ENCODE peak calls at places on chromosomes 4 and X, in four cellular contexts. One of them, this sample, is unnamed.

GRCh38 chr4:78592104-78592783 is 40.7 kb downstream of the ANXA3 start:
- DNase-seq in WTC11: peak
- DNase-seq in progenitor cell of endocrine pancreas: no peak
- DNase-seq in left lung: no peak
- DNase-seq in this sample: no peak

GRCh38 chrX:152028611-152029010 is 54.1 kb upstream of the GABRE start:
- DNase-seq in WTC11: no peak
- DNase-seq in progenitor cell of endocrine pancreas: no peak
- DNase-seq in left lung: no peak
- DNase-seq in this sample: no peak

GRCh38 chr4:25454491-25454890 is 77.4 kb downstream of the ANAPC4 start:
- DNase-seq in WTC11: no peak
- DNase-seq in progenitor cell of endocrine pancreas: no peak
- DNase-seq in left lung: no peak
- DNase-seq in this sample: no peak

GRCh38 chr4:1723131-1723801 is 1.9 kb downstream of the TACC3 start:
- DNase-seq in WTC11: no peak
- DNase-seq in progenitor cell of endocrine pancreas: no peak
- DNase-seq in left lung: no peak
- DNase-seq in this sample: no peak

GRCh38 chr4:3820806-3821579 is 54.8 kb downstream of the ADRA2C start:
- DNase-seq in WTC11: no peak
- DNase-seq in progenitor cell of endocrine pancreas: no peak
- DNase-seq in left lung: no peak
- DNase-seq in this sample: no peak

GRCh38 chr4:27016551-27016950 is 155.9 kb downstream of the STIM2 start:
- DNase-seq in WTC11: no peak
- DNase-seq in progenitor cell of endocrine pancreas: no peak
- DNase-seq in left lung: no peak
- DNase-seq in this sample: no peak

GRCh38 chrX:105331244-105331643 is 110.8 kb upstream of the TEX13A start:
- DNase-seq in WTC11: no peak
- DNase-seq in progenitor cell of endocrine pancreas: no peak
- DNase-seq in left lung: no peak
- DNase-seq in this sample: no peak

GRCh38 chr4:107710493-107711459 is 9.3 kb downstream of the PAPSS1 start:
- DNase-seq in WTC11: no peak
- DNase-seq in progenitor cell of endocrine pancreas: no peak
- DNase-seq in left lung: no peak
- DNase-seq in this sample: no peak

GRCh38 chr4:134320048-134320447 is 118.5 kb upstream of the PABPC4L start:
- DNase-seq in WTC11: no peak
- DNase-seq in progenitor cell of endocrine pancreas: no peak
- DNase-seq in left lung: no peak
- DNase-seq in this sample: no peak

GRCh38 chrX:123626962-123627361 is 105.9 kb downstream of the THOC2 start:
- DNase-seq in WTC11: no peak
- DNase-seq in progenitor cell of endocrine pancreas: no peak
- DNase-seq in left lung: no peak
- DNase-seq in this sample: no peak

GRCh38 chrX:71930298-71930697 is 19.7 kb downstream of the NHSL2 start:
- DNase-seq in WTC11: no peak
- DNase-seq in progenitor cell of endocrine pancreas: no peak
- DNase-seq in left lung: no peak
- DNase-seq in this sample: no peak

GRCh38 chrX:9789555-9789954 is 3.3 kb downstream of the SHROOM2 start:
- DNase-seq in WTC11: peak
- DNase-seq in progenitor cell of endocrine pancreas: no peak
- DNase-seq in left lung: no peak
- DNase-seq in this sample: no peak

GRCh38 chrX:152806035-152806434 is 24.5 kb downstream of the CETN2 start:
- DNase-seq in WTC11: no peak
- DNase-seq in progenitor cell of endocrine pancreas: no peak
- DNase-seq in left lung: no peak
- DNase-seq in this sample: no peak

GRCh38 chr4:23779839-23780238 is 110.0 kb downstream of the PPARGC1A start:
- DNase-seq in WTC11: no peak
- DNase-seq in progenitor cell of endocrine pancreas: no peak
- DNase-seq in left lung: no peak
- DNase-seq in this sample: no peak

GRCh38 chr4:109574443-109574850 is 14.4 kb downstream of the MCUB start:
- DNase-seq in WTC11: no peak
- DNase-seq in progenitor cell of endocrine pancreas: no peak
- DNase-seq in left lung: no peak
- DNase-seq in this sample: no peak

GRCh38 chr4:78291277-78291676 is 234.2 kb downstream of the FRAS1 start:
- DNase-seq in WTC11: no peak
- DNase-seq in progenitor cell of endocrine pancreas: no peak
- DNase-seq in left lung: no peak
- DNase-seq in this sample: no peak

GRCh38 chr4:26791346-26791745 is 69.3 kb upstream of the STIM2 start:
- DNase-seq in WTC11: no peak
- DNase-seq in progenitor cell of endocrine pancreas: no peak
- DNase-seq in left lung: no peak
- DNase-seq in this sample: no peak

GRCh38 chr4:53361451-53361850 is 4.4 kb downstream of the SCFD2 start:
- DNase-seq in WTC11: no peak
- DNase-seq in progenitor cell of endocrine pancreas: no peak
- DNase-seq in left lung: no peak
- DNase-seq in this sample: no peak

GRCh38 chrX:103211012-103211715 is 3.7 kb upstream of the BEX4 start:
- DNase-seq in WTC11: peak
- DNase-seq in progenitor cell of endocrine pancreas: no peak
- DNase-seq in left lung: no peak
- DNase-seq in this sample: no peak

GRCh38 chr4:138310991-138311390 is 68.8 kb upstream of the SLC7A11 start:
- DNase-seq in WTC11: no peak
- DNase-seq in progenitor cell of endocrine pancreas: no peak
- DNase-seq in left lung: no peak
- DNase-seq in this sample: no peak

GRCh38 chrX:136204571-136204970 is 46.6 kb downstream of the MAP7D3 start:
- DNase-seq in WTC11: no peak
- DNase-seq in progenitor cell of endocrine pancreas: no peak
- DNase-seq in left lung: peak
- DNase-seq in this sample: no peak

GRCh38 chr4:76035799-76036389 is at the start of gene CXCL11:
- DNase-seq in WTC11: no peak
- DNase-seq in progenitor cell of endocrine pancreas: no peak
- DNase-seq in left lung: no peak
- DNase-seq in this sample: no peak

GRCh38 chrX:150088042-150088441 is 149.8 kb upstream of the EOLA2 start:
- DNase-seq in WTC11: no peak
- DNase-seq in progenitor cell of endocrine pancreas: no peak
- DNase-seq in left lung: no peak
- DNase-seq in this sample: peak

GRCh38 chrX:150587585-150588503 is 19.4 kb downstream of the MTM1 start:
- DNase-seq in WTC11: peak
- DNase-seq in progenitor cell of endocrine pancreas: no peak
- DNase-seq in left lung: no peak
- DNase-seq in this sample: no peak

GRCh38 chr4:184856277-184856609 is 30.5 kb upstream of the ACSL1 start:
- DNase-seq in WTC11: no peak
- DNase-seq in progenitor cell of endocrine pancreas: no peak
- DNase-seq in left lung: no peak
- DNase-seq in this sample: no peak

GRCh38 chr4:128524311-128524710 is 236.7 kb upstream of the PGRMC2 start:
- DNase-seq in WTC11: no peak
- DNase-seq in progenitor cell of endocrine pancreas: no peak
- DNase-seq in left lung: peak
- DNase-seq in this sample: no peak

GRCh38 chr4:70601422-70602039 is 9.5 kb downstream of the AMBN start:
- DNase-seq in WTC11: peak
- DNase-seq in progenitor cell of endocrine pancreas: peak
- DNase-seq in left lung: peak
- DNase-seq in this sample: no peak

GRCh38 chr4:16868674-16869073 is 29.8 kb downstream of the LDB2 start:
- DNase-seq in WTC11: no peak
- DNase-seq in progenitor cell of endocrine pancreas: no peak
- DNase-seq in left lung: no peak
- DNase-seq in this sample: no peak

GRCh38 chrX:17547658-17548057 is 172.7 kb downstream of the NHS start:
- DNase-seq in WTC11: no peak
- DNase-seq in progenitor cell of endocrine pancreas: no peak
- DNase-seq in left lung: peak
- DNase-seq in this sample: no peak

GRCh38 chr4:153067376-153067775 is 131.3 kb downstream of the FHDC1 start:
- DNase-seq in WTC11: no peak
- DNase-seq in progenitor cell of endocrine pancreas: no peak
- DNase-seq in left lung: no peak
- DNase-seq in this sample: no peak

GRCh38 chr4:127975121-127975770 is 10.0 kb downstream of the ABHD18 start:
- DNase-seq in WTC11: no peak
- DNase-seq in progenitor cell of endocrine pancreas: no peak
- DNase-seq in left lung: no peak
- DNase-seq in this sample: no peak

GRCh38 chr4:152162331-152162697 is 373.6 kb downstream of the FBXW7 start:
- DNase-seq in WTC11: no peak
- DNase-seq in progenitor cell of endocrine pancreas: no peak
- DNase-seq in left lung: no peak
- DNase-seq in this sample: no peak

GRCh38 chr4:105990933-105991332 is 95.7 kb downstream of the NPNT start:
- DNase-seq in WTC11: no peak
- DNase-seq in progenitor cell of endocrine pancreas: no peak
- DNase-seq in left lung: peak
- DNase-seq in this sample: no peak

GRCh38 chr4:144562019-144562740 is 83.8 kb upstream of the HHIP start:
- DNase-seq in WTC11: peak
- DNase-seq in progenitor cell of endocrine pancreas: no peak
- DNase-seq in left lung: no peak
- DNase-seq in this sample: no peak
- TF ChIP-seq CTCF in WTC11: no peak
- TF ChIP-seq CTCF in progenitor cell of endocrine pancreas: peak
- TF ChIP-seq CTCF in left lung: no peak
- TF ChIP-seq CTCF in this sample: no peak

GRCh38 chrX:131626681-131627296 is 82.9 kb downstream of the OR13H1 start:
- DNase-seq in WTC11: no peak
- DNase-seq in progenitor cell of endocrine pancreas: no peak
- DNase-seq in left lung: no peak
- DNase-seq in this sample: no peak
- TF ChIP-seq CTCF in WTC11: no peak
- TF ChIP-seq CTCF in progenitor cell of endocrine pancreas: peak
- TF ChIP-seq CTCF in left lung: no peak
- TF ChIP-seq CTCF in this sample: peak

GRCh38 chr4:137070614-137071013 is 461.7 kb downstream of the PCDH18 start:
- DNase-seq in WTC11: peak
- DNase-seq in progenitor cell of endocrine pancreas: no peak
- DNase-seq in left lung: no peak
- DNase-seq in this sample: no peak
- TF ChIP-seq CTCF in WTC11: no peak
- TF ChIP-seq CTCF in progenitor cell of endocrine pancreas: no peak
- TF ChIP-seq CTCF in left lung: no peak
- TF ChIP-seq CTCF in this sample: no peak

GRCh38 chrX:26442340-26442739 is 226.4 kb downstream of the MAGEB5 start:
- DNase-seq in WTC11: no peak
- DNase-seq in progenitor cell of endocrine pancreas: no peak
- DNase-seq in left lung: no peak
- DNase-seq in this sample: no peak
- TF ChIP-seq CTCF in WTC11: no peak
- TF ChIP-seq CTCF in progenitor cell of endocrine pancreas: peak
- TF ChIP-seq CTCF in left lung: peak
- TF ChIP-seq CTCF in this sample: peak

DNA sequence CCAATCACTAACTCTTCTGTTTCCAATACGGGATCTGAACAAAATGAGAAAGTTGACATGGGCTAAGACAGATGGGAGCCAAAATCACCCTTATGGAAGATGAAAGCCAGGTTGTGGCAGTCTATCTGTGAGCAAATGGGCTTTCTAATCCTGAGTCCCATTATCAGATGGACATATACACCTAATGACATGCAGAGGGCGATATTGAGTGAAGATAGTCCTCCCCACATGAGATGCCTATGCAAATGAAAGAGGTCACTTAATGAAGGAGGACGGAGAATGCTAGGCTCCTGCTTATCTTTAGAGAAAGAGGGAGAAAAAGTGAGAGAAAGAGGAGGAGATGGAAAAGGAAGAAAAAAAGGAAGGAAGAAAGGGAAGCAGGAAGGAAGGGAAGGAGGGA is 547.5 kb downstream of the NLGN4X start:
- DNase-seq in WTC11: no peak
- DNase-seq in progenitor cell of endocrine pancreas: no peak
- DNase-seq in left lung: no peak
- DNase-seq in this sample: no peak
- TF ChIP-seq CTCF in WTC11: no peak
- TF ChIP-seq CTCF in progenitor cell of endocrine pancreas: peak
- TF ChIP-seq CTCF in left lung: no peak
- TF ChIP-seq CTCF in this sample: no peak

GRCh38 chr4:122932763-122933162 is 10.4 kb upstream of the NUDT6 start:
- DNase-seq in WTC11: no peak
- DNase-seq in progenitor cell of endocrine pancreas: no peak
- DNase-seq in left lung: no peak
- DNase-seq in this sample: no peak

GRCh38 chr4:122928930-122929329 is 6.5 kb upstream of the NUDT6 start:
- DNase-seq in WTC11: no peak
- DNase-seq in progenitor cell of endocrine pancreas: no peak
- DNase-seq in left lung: no peak
- DNase-seq in this sample: no peak

GRCh38 chr4:122930877-122931276 is 8.5 kb upstream of the NUDT6 start:
- DNase-seq in WTC11: no peak
- DNase-seq in progenitor cell of endocrine pancreas: no peak
- DNase-seq in left lung: no peak
- DNase-seq in this sample: no peak
- TF ChIP-seq CTCF in WTC11: no peak
- TF ChIP-seq CTCF in progenitor cell of endocrine pancreas: peak
- TF ChIP-seq CTCF in left lung: peak
- TF ChIP-seq CTCF in this sample: peak

This sample was measured in osteocyte.